ENCODE peak calls at places on chromosomes 7 and 10, in four cellular contexts. Y is adrenal gland, D is brain microvascular endothelial cell, Z is body of pancreas. O is an unnamed sample.

GRCh38 chr7:38374507-38374906 is 101.1 kb upstream of the TARP start:
- DNase-seq in D (peak), Z (no peak), Y (no peak), O (no peak)

GRCh38 chr10:110495731-110496552 is 1.8 kb upstream of the DUSP5 start:
- DNase-seq in Z (no peak), Y (peak), D (peak), O (peak)

GRCh38 chr10:482036-482435 is 207.4 kb downstream of the DIP2C start:
- DNase-seq in Y (peak), Z (no peak), D (no peak), O (no peak)

GRCh38 chr10:103276941-103277712 is at the start of gene INA:
- DNase-seq in Z (peak), Y (no peak), D (no peak), O (no peak)

GRCh38 chr7:7272294-7272693 is 90.0 kb downstream of the C1GALT1 start:
- DNase-seq in D (no peak), Z (no peak), Y (no peak), O (no peak)

GRCh38 chr7:3955751-3956696 is 655.0 kb downstream of the SDK1 start:
- DNase-seq in Y (no peak), D (peak), Z (no peak), O (no peak)

GRCh38 chr7:16594061-16594460 is 51.5 kb downstream of the ANKMY2 start:
- DNase-seq in Z (no peak), Y (no peak), D (peak), O (no peak)

GRCh38 chr7:1938788-1939433 is 268.8 kb downstream of the ELFN1 start:
- DNase-seq in D (no peak), Y (no peak), Z (no peak), O (no peak)

GRCh38 chr7:106447318-106447847 is 162.6 kb upstream of the NAMPT start:
- DNase-seq in D (no peak), Z (no peak), Y (no peak), O (no peak)

GRCh38 chr10:4586756-4587155 is 239.3 kb upstream of the AKR1E2 start:
- DNase-seq in Z (no peak), Y (no peak), D (no peak), O (no peak)

GRCh38 chr10:132493246-132493755 is 44.3 kb upstream of the INPP5A start:
- DNase-seq in D (no peak), Z (peak), Y (no peak), O (peak)

GRCh38 chr10:1230592-1231275 is 174.5 kb downstream of the WDR37 start:
- DNase-seq in D (no peak), Y (no peak), Z (no peak), O (no peak)

GRCh38 chr10:19817251-19818046 is 1.2 kb downstream of the PLXDC2 start:
- DNase-seq in Z (peak), D (no peak), Y (peak), O (peak)

GRCh38 chr10:102300289-102300843 is 55.0 kb downstream of the GBF1 start:
- DNase-seq in Z (no peak), Y (no peak), D (peak), O (no peak)

GRCh38 chr10:110843031-110843430 is 28.7 kb upstream of the PDCD4 start:
- DNase-seq in Y (no peak), Z (no peak), D (no peak), O (peak)

GRCh38 chr10:70063418-70064098 is 10.9 kb downstream of the MACROH2A2 start:
- DNase-seq in D (no peak), Y (no peak), Z (no peak), O (no peak)

GRCh38 chr10:124646483-124647352 is 97.5 kb downstream of the FAM53B start:
- DNase-seq in Z (peak), Y (peak), D (peak), O (peak)

GRCh38 chr10:57142925-57143576 is 782.0 kb upstream of the ZWINT start:
- DNase-seq in Z (no peak), D (no peak), Y (no peak), O (no peak)

GRCh38 chr7:20206104-20206896 is 10.9 kb downstream of the MACC1 start:
- DNase-seq in D (no peak), Z (no peak), Y (no peak), O (no peak)

GRCh38 chr10:127155221-127155620 is 41.2 kb downstream of the INSYN2A start:
- DNase-seq in D (peak), Z (no peak), Y (no peak), O (no peak)

GRCh38 chr7:106770191-106770590 is 94.9 kb upstream of the PIK3CG start:
- DNase-seq in Z (no peak), D (peak), Y (no peak), O (no peak)

GRCh38 chr7:95631545-95631944 is 35.2 kb upstream of the PDK4 start:
- DNase-seq in Y (no peak), Z (no peak), D (no peak), O (no peak)
- TF ChIP-seq CTCF in Y (no peak), Z (no peak), D (no peak), O (no peak)

GRCh38 chr7:77459311-77459726 is 43.2 kb upstream of the GSAP start:
- DNase-seq in Y (no peak), D (no peak), Z (no peak), O (no peak)

GRCh38 chr7:77461842-77462241 is 45.7 kb upstream of the GSAP start:
- DNase-seq in Y (no peak), D (no peak), Z (no peak), O (no peak)

GRCh38 chr7:77458786-77459185 is 42.6 kb upstream of the GSAP start:
- DNase-seq in D (no peak), Y (no peak), Z (no peak), O (no peak)

GRCh38 chr7:77461246-77461645 is 45.1 kb upstream of the GSAP start:
- DNase-seq in Y (no peak), Z (no peak), D (no peak), O (no peak)

GRCh38 chr7:77460057-77460486 is 43.9 kb upstream of the GSAP start:
- DNase-seq in D (no peak), Y (no peak), Z (no peak), O (no peak)
- TF ChIP-seq CTCF in D (peak), Y (peak), Z (peak), O (no peak)

GRCh38 chr7:83005410-83005809 is 157.3 kb downstream of the PCLO start:
- DNase-seq in Y (no peak), Z (no peak), D (no peak), O (no peak)
- TF ChIP-seq CTCF in Y (no peak), Z (no peak), D (peak), O (no peak)

DNA sequence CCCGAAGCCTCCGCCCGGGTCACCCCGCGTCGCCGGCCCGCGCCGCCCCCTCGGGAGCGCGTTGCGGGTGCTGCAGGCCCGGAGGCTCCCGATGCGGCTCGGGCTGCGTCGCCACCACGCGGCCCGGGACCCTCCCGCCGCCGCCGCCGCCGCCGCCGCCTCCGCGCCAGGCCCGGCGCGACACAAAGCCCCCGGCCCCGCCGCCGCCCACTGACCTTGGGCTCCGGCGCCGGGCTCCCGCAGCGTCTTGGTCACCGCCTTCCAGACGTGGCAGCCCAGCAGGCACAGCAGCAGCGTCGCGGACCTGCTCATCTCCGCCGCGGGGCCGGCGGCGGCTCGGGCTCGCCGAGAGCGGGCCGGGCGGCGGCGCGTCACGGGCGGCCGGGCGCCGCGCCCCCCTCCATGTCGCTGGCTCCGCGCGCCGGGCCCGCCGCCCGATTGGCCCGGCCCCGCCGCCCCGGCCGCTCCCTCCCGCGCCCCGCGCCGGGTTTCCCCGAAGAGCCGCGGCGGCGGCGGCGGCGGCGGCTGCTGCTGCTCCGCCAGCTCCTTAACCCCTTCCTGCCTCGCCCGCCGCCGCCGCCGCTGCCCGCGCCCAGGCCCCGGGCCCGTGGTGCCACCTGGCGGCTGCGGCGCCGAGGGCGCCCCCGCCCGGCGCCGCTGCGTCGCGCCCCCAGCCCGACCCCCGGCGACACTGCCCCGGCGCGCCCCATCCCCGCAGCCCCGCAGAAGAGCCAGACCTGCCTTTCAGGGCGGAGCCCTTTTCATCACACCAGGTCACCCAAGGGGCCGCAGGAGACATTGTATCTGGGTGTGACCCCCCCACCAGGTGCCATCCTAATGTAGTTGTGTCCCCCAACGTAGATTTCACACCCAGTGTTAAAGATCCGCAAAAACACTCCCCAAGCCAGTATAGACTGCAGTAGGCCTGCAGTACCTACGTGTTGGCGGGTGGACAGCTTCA is at the start of gene FAM171A1:
- DNase-seq in Z (peak), Y (peak), D (no peak), O (peak)
- TF ChIP-seq CTCF in Z (peak), Y (peak), D (peak), O (peak)

DNA sequence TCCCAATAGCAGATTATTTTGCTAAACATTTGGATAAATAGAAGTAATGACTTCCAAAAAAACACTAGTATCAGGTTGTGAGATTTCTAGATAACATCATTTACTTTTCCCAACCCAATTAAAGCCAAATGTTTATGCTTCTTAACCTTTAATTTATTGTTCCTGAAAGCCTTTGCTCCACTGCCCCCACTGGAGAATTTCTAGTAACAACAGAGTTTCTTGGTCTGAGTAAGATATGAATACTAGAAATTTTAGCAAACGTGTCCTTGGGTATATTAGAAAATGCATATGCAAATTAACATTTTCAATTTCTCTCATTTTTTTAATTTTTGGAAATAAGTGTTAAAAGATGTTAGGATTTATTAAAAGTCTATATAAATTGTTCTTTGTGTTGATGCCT is 958.0 kb upstream of the PHF14 start:
- DNase-seq in Z (no peak), Y (no peak), D (no peak), O (no peak)
- TF ChIP-seq CTCF in Z (no peak), Y (no peak), D (no peak), O (no peak)

GRCh38 chr7:151087247-151088018 is 1.2 kb downstream of the AGAP3 start:
- DNase-seq in D (no peak), Y (peak), Z (peak), O (peak)
- TF ChIP-seq CTCF in D (no peak), Y (peak), Z (peak), O (peak)

GRCh38 chr7:73971701-73972341 is 56.2 kb upstream of the ELN start:
- DNase-seq in Y (no peak), D (no peak), Z (no peak), O (no peak)
- TF ChIP-seq CTCF in Y (no peak), D (peak), Z (no peak), O (no peak)

O was measured in uterus.